ENCODE peak calls at places on chromosomes 13 and 19, in seven cellular contexts. D, O, W, A, V, I and E are unnamed samples.

GRCh38 chr19:45442927-45443461 is 19.3 kb upstream of the ERCC1 start:
- DNase-seq in D (no peak), O (no peak), W (peak; percentile 48), A (peak; percentile 77), V (peak; percentile 66), I (no peak), E (peak; percentile 63)

GRCh38 chr19:50658438-50659317 is 9.4 kb downstream of the C19orf81 start:
- DNase-seq in D (no peak), O (peak; percentile 97), W (no peak), A (peak; percentile 77), V (peak; percentile 16), I (no peak), E (peak; percentile 95)

GRCh38 chr13:33745370-33746324 is 72.3 kb upstream of the RFC3 start:
- DNase-seq in D (no peak), O (no peak), W (no peak), A (no peak), V (peak; percentile 19), I (no peak), E (no peak)

GRCh38 chr13:64332048-64332447 is 2898.1 kb downstream of the PCDH9 start:
- DNase-seq in D (no peak), O (no peak), W (no peak), A (no peak), V (no peak), I (no peak), E (no peak)

GRCh38 chr19:13842294-13843103 is 34.4 kb upstream of the NANOS3 start:
- DNase-seq in D (peak; percentile 71), O (peak; percentile 93), W (peak; percentile 83), A (no peak), V (peak; percentile 82), I (no peak), E (peak; percentile 93)

GRCh38 chr13:26342898-26343297 is 89.0 kb downstream of the CDK8 start:
- DNase-seq in D (no peak), O (no peak), W (no peak), A (no peak), V (no peak), I (no peak), E (no peak)

GRCh38 chr19:28543244-28543776 is 669.6 kb downstream of the UQCRFS1 start:
- DNase-seq in D (no peak), O (no peak), W (no peak), A (no peak), V (no peak), I (no peak), E (no peak)

GRCh38 chr13:45167611-45168554 is 33.0 kb downstream of the KCTD4 start:
- DNase-seq in D (no peak), O (no peak), W (peak; percentile 60), A (no peak), V (no peak), I (peak; percentile 99), E (peak; percentile 38)

GRCh38 chr19:35529241-35530218 is 1.4 kb upstream of the SBSN start:
- DNase-seq in D (no peak), O (no peak), W (no peak), A (no peak), V (no peak), I (peak; percentile 12), E (no peak)